ENCODE peak calls at places on chromosomes 12 and 14, in five cellular contexts. Z is transverse colon; V is CD8-positive, alpha-beta T cell; H is NT2/D1; L is thoracic aorta. N is an unnamed sample.

GRCh38 chr12:120225852-120226640 is 25.1 kb upstream of the RPLP0 start:
- DNase-seq in H (no peak), L (no peak), V (no peak), Z (peak; percentile 83), N (no peak)

GRCh38 chr14:56528927-56529326 is 50.7 kb upstream of the TMEM260 start:
- DNase-seq in Z (no peak), V (no peak), L (no peak), H (no peak), N (no peak)

GRCh38 chr12:6963016-6963731 is 7.3 kb downstream of the PHB2 start:
- DNase-seq in V (no peak), L (no peak), Z (peak; percentile 95), H (no peak), N (no peak)

GRCh38 chr12:6966351-6966750 is 4.1 kb downstream of the PHB2 start:
- DNase-seq in V (no peak), L (no peak), Z (no peak), H (no peak), N (no peak)

GRCh38 chr14:58082011-58082410 is 70.0 kb downstream of the ARMH4 start:
- DNase-seq in H (no peak), Z (no peak), V (no peak), L (no peak), N (no peak)

GRCh38 chr12:15208140-15208539 is 13.1 kb downstream of the RERG start:
- DNase-seq in H (no peak), Z (no peak), L (no peak), V (no peak), N (no peak)

GRCh38 chr12:109830718-109831117 is 2.5 kb downstream of the TRPV4 start:
- DNase-seq in H (no peak), L (no peak), Z (no peak), V (no peak), N (no peak)

GRCh38 chr12:100404769-100405407 is 48.0 kb downstream of the SLC17A8 start:
- DNase-seq in V (no peak), Z (peak; percentile 26), L (no peak), H (peak; percentile 79), N (peak; percentile 10)

GRCh38 chr14:80212025-80212402 is 710 bp upstream of the DIO2 start:
- DNase-seq in Z (no peak), L (no peak), H (peak; percentile 32), V (no peak), N (no peak)

GRCh38 chr12:62481843-62482540 is 15.4 kb downstream of the MON2 start:
- DNase-seq in H (no peak), Z (no peak), V (no peak), L (no peak), N (no peak)

GRCh38 chr12:111687255-111687654 is 1.4 kb downstream of the ACAD10 start:
- DNase-seq in L (no peak), V (no peak), H (no peak), Z (no peak), N (no peak)

GRCh38 chr14:31945074-31945613 is 132.0 kb upstream of the ARHGAP5 start:
- DNase-seq in Z (peak; percentile 61), L (no peak), V (no peak), H (no peak), N (no peak)

GRCh38 chr14:94394594-94395305 is 6.3 kb upstream of the SERPINA1 start:
- DNase-seq in Z (peak; percentile 33), L (no peak), V (no peak), H (no peak), N (no peak)

GRCh38 chr12:51714666-51715065 is 123.6 kb downstream of the SCN8A start:
- DNase-seq in H (no peak), L (no peak), Z (no peak), V (no peak), N (no peak)

GRCh38 chr12:94111290-94111689 is 37.1 kb upstream of the PLXNC1 start:
- DNase-seq in V (no peak), L (no peak), Z (no peak), H (no peak), N (no peak)

GRCh38 chr12:42129595-42130204 is 15.0 kb downstream of the GXYLT1 start:
- DNase-seq in V (no peak), Z (peak; percentile 13), L (no peak), H (peak; percentile 48), N (no peak)

GRCh38 chr14:76918176-76918750 is 92.1 kb downstream of the LRRC74A start:
- DNase-seq in Z (peak; percentile 52), L (peak; percentile 58), H (no peak), V (no peak), N (no peak)

GRCh38 chr12:131222271-131223139 is 268.8 kb downstream of the ADGRD1 start:
- DNase-seq in Z (no peak), V (no peak), H (no peak), L (no peak), N (no peak)

DNA sequence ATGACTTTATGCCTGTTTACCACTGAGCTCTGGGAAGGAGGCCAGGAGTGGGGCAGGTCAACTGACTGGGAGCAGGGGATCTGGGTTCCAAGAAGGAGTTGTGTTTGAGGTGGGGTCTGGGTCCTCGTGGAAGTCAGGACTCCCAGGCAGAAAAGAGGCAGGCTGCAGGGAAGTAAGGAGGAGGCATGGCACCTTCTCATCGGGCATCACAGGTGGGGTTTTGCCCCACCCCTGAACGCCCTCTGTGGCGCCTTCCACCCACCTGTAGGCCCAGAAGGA is 386 bp downstream of the LTB4R2 start:
- DNase-seq in L (no peak), Z (peak; percentile 60), H (no peak), V (no peak), N (no peak)
- H3K4me1 ChIP-seq in L (peaks cover 21% of the 10 kb centered on the region), Z (peaks cover 50% of the 10 kb centered on the region), H (peaks cover 4% of the 10 kb centered on the region), V (peaks cover 62% of the 10 kb centered on the region), N (no peaks in the 10 kb centered on the region)

DNA sequence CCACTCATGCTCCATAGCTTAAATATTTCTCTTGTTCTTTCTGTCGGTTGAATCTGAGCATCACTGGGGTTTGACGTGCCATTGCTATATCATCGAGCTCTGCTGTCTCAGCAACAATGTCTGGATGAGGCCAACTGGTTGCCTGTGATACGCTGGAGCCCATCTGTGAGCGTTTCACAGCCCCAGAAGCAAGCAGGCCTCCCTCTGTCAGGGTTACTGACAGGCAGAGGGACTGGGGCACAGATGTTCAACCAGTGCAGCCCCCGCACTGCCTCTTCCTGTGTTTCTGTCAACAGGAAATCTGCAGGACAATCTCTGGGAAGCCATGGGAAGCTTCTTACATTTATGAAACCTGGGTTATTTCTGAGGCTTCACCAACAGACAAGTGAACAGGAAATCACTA is 23.9 kb downstream of the DMAC2L start:
- DNase-seq in V (no peak), L (no peak), H (no peak), Z (no peak), N (no peak)
- H3K4me1 ChIP-seq in V (peaks cover 11% of the 10 kb centered on the region), L (peaks cover 15% of the 10 kb centered on the region), H (no peaks in the 10 kb centered on the region), Z (peaks cover 22% of the 10 kb centered on the region), N (no peaks in the 10 kb centered on the region)

GRCh38 chr14:25239170-25239569 is 189.2 kb upstream of the STXBP6 start:
- DNase-seq in V (no peak), H (no peak), Z (no peak), L (no peak), N (no peak)
- H3K4me1 ChIP-seq in V (no peaks in the 10 kb centered on the region), H (no peaks in the 10 kb centered on the region), Z (no peaks in the 10 kb centered on the region), L (no peaks in the 10 kb centered on the region), N (no peaks in the 10 kb centered on the region)

GRCh38 chr14:68653108-68653507 is 139.8 kb downstream of the ZFP36L1 start:
- DNase-seq in V (no peak), H (no peak), L (no peak), Z (no peak), N (no peak)
- H3K4me1 ChIP-seq in V (peaks cover 18% of the 10 kb centered on the region), H (peaks cover 3% of the 10 kb centered on the region), L (peaks cover 39% of the 10 kb centered on the region), Z (peaks cover 18% of the 10 kb centered on the region), N (no peaks in the 10 kb centered on the region)

GRCh38 chr14:91396959-91397815 is 20.4 kb downstream of the CCDC88C start:
- DNase-seq in L (no peak), H (no peak), V (peak; percentile 71), Z (peak; percentile 88), N (no peak)
- H3K4me1 ChIP-seq in L (peaks cover 12% of the 10 kb centered on the region), H (peaks cover 11% of the 10 kb centered on the region), V (peaks cover 92% of the 10 kb centered on the region), Z (peaks cover 64% of the 10 kb centered on the region), N (peaks cover 16% of the 10 kb centered on the region)

DNA sequence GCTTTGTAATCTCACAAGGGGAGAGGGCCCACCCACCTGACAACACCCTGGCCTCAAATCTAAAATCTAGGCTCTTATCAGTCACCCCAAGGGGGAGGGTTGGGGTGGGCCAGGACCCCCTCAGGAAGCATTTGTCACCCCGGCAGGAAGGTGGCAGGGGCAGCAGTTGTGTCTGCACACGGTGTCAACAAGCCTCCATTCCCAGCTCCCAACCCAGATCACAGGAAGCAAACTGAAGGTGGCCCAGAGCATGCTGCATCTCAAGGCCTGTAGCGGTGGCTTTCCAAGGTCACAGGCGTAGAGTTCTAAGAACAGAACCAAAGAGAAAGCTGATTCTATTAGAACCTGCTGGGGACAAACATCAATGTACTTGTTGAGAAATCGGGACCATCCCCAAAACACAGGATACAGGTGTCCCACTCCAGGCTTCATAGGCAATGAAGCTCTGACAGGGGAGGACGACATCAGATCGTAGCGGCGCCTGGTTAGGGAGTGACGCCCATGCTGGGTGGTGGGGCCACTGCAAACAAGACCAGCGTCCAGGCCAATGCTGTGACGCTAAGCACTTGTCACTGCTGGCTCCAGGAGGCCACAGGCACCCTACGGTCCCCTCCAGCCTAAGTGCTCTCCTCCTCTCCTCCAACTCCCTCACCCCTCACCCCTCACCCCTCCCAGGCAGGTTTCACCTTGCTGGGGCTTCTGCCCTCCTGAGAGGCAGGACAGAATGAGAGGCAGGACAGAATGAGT is 52.9 kb downstream of the CCDC88C start:
- DNase-seq in V (no peak), H (no peak), L (no peak), Z (no peak), N (no peak)
- H3K4me1 ChIP-seq in V (peaks cover 91% of the 10 kb centered on the region), H (peaks cover 6% of the 10 kb centered on the region), L (no peaks in the 10 kb centered on the region), Z (peaks cover 3% of the 10 kb centered on the region), N (peaks cover 53% of the 10 kb centered on the region)

GRCh38 chr12:106213721-106214121 is 34.1 kb downstream of the CKAP4 start:
- DNase-seq in V (no peak), Z (no peak), H (no peak), L (no peak), N (no peak)
- H3K4me1 ChIP-seq in V (no peaks in the 10 kb centered on the region), Z (no peaks in the 10 kb centered on the region), H (no peaks in the 10 kb centered on the region), L (no peaks in the 10 kb centered on the region), N (no peaks in the 10 kb centered on the region)

N was measured in Panc1.